ENCODE peak calls at places on chromosomes 3 and 15, in four cellular contexts. K is IMR-90, W is H1, A is mesendoderm. V is an unnamed sample.
A peak's percentile ranks its signal among the peaks of the same experiment; 100 is the strongest.

GRCh38 chr3:79366414-79366813 is 401.4 kb downstream of the ROBO1 start:
- DNase-seq in K (peak; percentile 5), W (no peak), A (no peak), V (no peak)

GRCh38 chr15:45376967-45377629 is 1.2 kb downstream of the GATM start:
- DNase-seq in K (no peak), W (no peak), A (peak; percentile 55), V (no peak)

GRCh38 chr3:127735767-127736693 is 63.3 kb downstream of the ABTB1 start:
- DNase-seq in K (peak; percentile 86), W (no peak), A (no peak), V (no peak)

GRCh38 chr15:84658788-84659411 is 901 bp upstream of the NMB start:
- DNase-seq in K (no peak), W (no peak), A (no peak), V (no peak)

GRCh38 chr3:108030915-108031425 is 59.9 kb downstream of the CD47 start:
- DNase-seq in K (no peak), W (no peak), A (peak; percentile 46), V (no peak)

GRCh38 chr3:168117853-168118313 is 22.2 kb upstream of the GOLIM4 start:
- DNase-seq in K (no peak), W (no peak), A (no peak), V (no peak)

GRCh38 chr3:179715582-179715981 is 62.7 kb downstream of the USP13 start:
- DNase-seq in K (peak; percentile 30), W (no peak), A (no peak), V (no peak)

GRCh38 chr3:184800349-184800748 is 11.6 kb upstream of the VPS8 start:
- DNase-seq in K (no peak), W (no peak), A (no peak), V (no peak)

GRCh38 chr3:170724599-170724998 is 138.7 kb upstream of the SLC7A14 start:
- DNase-seq in K (peak; percentile 82), W (no peak), A (peak; percentile 23), V (no peak)

GRCh38 chr3:150825916-150826377 is 63.0 kb upstream of the SIAH2 start:
- DNase-seq in K (no peak), W (no peak), A (no peak), V (no peak)

GRCh38 chr3:171323934-171324535 is 136.2 kb downstream of the TNIK start:
- DNase-seq in K (peak; percentile 43), W (no peak), A (no peak), V (no peak)

GRCh38 chr15:77354064-77354463 is 65.8 kb downstream of the PEAK1 start:
- DNase-seq in K (no peak), W (no peak), A (no peak), V (no peak)

GRCh38 chr3:10833855-10834414 is 17.9 kb downstream of the SLC6A11 start:
- DNase-seq in K (no peak), W (no peak), A (no peak), V (no peak)

GRCh38 chr3:188759516-188760005 is 412.2 kb upstream of the TPRG1 start:
- DNase-seq in K (no peak), W (no peak), A (no peak), V (no peak)

GRCh38 chr15:48177383-48177874 is 666 bp downstream of the MYEF2 start:
- DNase-seq in K (peak; percentile 62), W (no peak), A (peak; percentile 55), V (no peak)

GRCh38 chr3:58861551-58861950 is 188.3 kb downstream of the CFAP20DC start:
- DNase-seq in K (no peak), W (no peak), A (no peak), V (no peak)

GRCh38 chr3:19885468-19885867 is 48.5 kb downstream of the EFHB start:
- DNase-seq in K (peak; percentile 41), W (no peak), A (peak; percentile 66), V (peak; percentile 35)

GRCh38 chr15:43516801-43517353 is 531 bp upstream of the MAP1A start:
- DNase-seq in K (peak; percentile 68), W (no peak), A (peak; percentile 68), V (no peak)

GRCh38 chr3:148178508-148178907 is 519.2 kb upstream of the AGTR1 start:
- DNase-seq in K (no peak), W (no peak), A (peak; percentile 4), V (no peak)

GRCh38 chr15:79595995-79596622 is 164.0 kb downstream of the MINAR1 start:
- DNase-seq in K (peak; percentile 74), W (peak; percentile 73), A (peak; percentile 98), V (peak; percentile 93)

GRCh38 chr3:119676020-119676419 is 1.2 kb downstream of the COX17 start:
- DNase-seq in K (no peak), W (no peak), A (no peak), V (no peak)

GRCh38 chr15:58302832-58303231 is 129.0 kb upstream of the LIPC start:
- DNase-seq in K (peak; percentile 40), W (no peak), A (no peak), V (no peak)

GRCh38 chr3:52494446-52494845 is 692 bp upstream of the STAB1 start:
- DNase-seq in K (no peak), W (no peak), A (peak; percentile 10), V (no peak)

GRCh38 chr15:70726753-70727152 is 36.6 kb downstream of the UACA start:
- DNase-seq in K (peak; percentile 54), W (no peak), A (peak; percentile 48), V (no peak)
- H4K5ac ChIP-seq in K (peak overlapping the region; percentile 27), W (no peak overlapping the region), A (no peak overlapping the region), V (no peak overlapping the region)

GRCh38 chr15:99441871-99442267 is 123.9 kb upstream of the MEF2A start:
- DNase-seq in K (no peak), W (no peak), A (no peak), V (no peak)
- H3K4me1 ChIP-seq in K (peaks cover 14% of the 10 kb centered on the region), W (peaks cover 4% of the 10 kb centered on the region), A (peaks cover 2% of the 10 kb centered on the region), V (no peaks in the 10 kb centered on the region)

GRCh38 chr3:49489247-49489646 is 19.2 kb downstream of the DAG1 start:
- DNase-seq in K (no peak), W (no peak), A (no peak), V (no peak)
- H4K5ac ChIP-seq in K (no peak overlapping the region), W (no peak overlapping the region), A (no peak overlapping the region), V (no peak overlapping the region)

GRCh38 chr3:131221731-131222130 is 159.8 kb upstream of the NUDT16 start:
- DNase-seq in K (peak; percentile 71), W (no peak), A (no peak), V (no peak)
- H3K4me1 ChIP-seq in K (peaks cover 2% of the 10 kb centered on the region), W (peaks cover 7% of the 10 kb centered on the region), A (no peaks in the 10 kb centered on the region), V (peaks cover 3% of the 10 kb centered on the region)

GRCh38 chr15:83610132-83610531 is 43.8 kb upstream of the ADAMTSL3 start:
- DNase-seq in K (no peak), W (no peak), A (no peak), V (no peak)
- H4K5ac ChIP-seq in K (no peak overlapping the region), W (no peak overlapping the region), A (no peak overlapping the region), V (no peak overlapping the region)

DNA sequence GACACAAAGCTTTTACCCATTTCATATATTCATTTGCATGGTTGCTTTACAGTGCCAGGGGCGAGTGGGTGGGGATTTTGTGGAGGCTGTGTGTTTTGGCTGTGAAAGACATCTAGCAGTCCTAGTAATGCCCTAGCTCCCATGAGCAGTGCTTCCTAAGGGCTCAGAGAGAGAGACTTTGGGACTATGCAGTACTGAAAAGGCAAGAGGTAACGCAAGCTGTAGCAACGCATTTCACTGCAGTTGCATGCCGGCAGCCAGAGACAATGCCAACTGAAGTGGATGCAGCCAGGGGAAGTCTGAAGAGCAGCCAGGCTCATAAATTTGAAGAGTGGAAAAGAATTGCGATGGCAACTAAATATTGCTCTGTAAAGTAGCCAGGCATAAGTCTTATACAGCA is 27.4 kb upstream of the ATP10A start:
- DNase-seq in K (no peak), W (no peak), A (no peak), V (no peak)
- H3K4me1 ChIP-seq in K (peaks cover 6% of the 10 kb centered on the region), W (no peaks in the 10 kb centered on the region), A (no peaks in the 10 kb centered on the region), V (no peaks in the 10 kb centered on the region)

GRCh38 chr3:161990036-161990435 is 493.4 kb downstream of the OTOL1 start:
- DNase-seq in K (no peak), W (no peak), A (no peak), V (no peak)

GRCh38 chr3:161987933-161988332 is 491.3 kb downstream of the OTOL1 start:
- DNase-seq in K (no peak), W (no peak), A (no peak), V (no peak)

GRCh38 chr3:161991901-161992300 is 495.3 kb downstream of the OTOL1 start:
- DNase-seq in K (no peak), W (no peak), A (no peak), V (no peak)

DNA sequence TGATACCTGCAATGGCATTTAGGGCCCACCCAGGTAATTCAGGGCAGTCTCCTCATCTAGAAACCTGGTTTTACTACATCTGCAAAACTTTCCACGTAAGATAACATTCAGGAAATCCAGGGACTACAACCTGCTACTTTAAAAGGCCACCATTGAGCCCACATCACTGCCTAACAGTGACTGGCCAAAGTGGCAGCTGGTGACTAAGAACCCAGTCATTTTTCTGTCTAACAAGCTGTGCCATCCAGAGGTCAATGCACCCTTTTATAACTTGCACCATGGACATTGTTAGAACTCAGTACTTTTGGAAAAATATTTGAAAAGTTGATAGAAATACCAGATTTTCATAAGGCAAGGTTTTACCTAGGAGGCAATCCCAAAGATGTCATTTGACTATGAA is 492.4 kb downstream of the OTOL1 start:
- DNase-seq in K (no peak), W (no peak), A (no peak), V (no peak)
- H4K5ac ChIP-seq in K (no peak overlapping the region), W (no peak overlapping the region), A (no peak overlapping the region), V (no peak overlapping the region)

V was measured in H9.